ENCODE peak calls at places on chromosomes 11 and 22, in five cellular contexts. One of them, this sample, is unnamed.

GRCh38 chr11:130509942-130510341 is 61.5 kb downstream of the ADAMTS15 start:
- DNase-seq in cardiac muscle cell: no peak
- DNase-seq in psoas muscle: no peak
- DNase-seq in vagina: no peak
- DNase-seq in right lobe of liver: no peak
- DNase-seq in this sample: no peak

GRCh38 chr11:11746454-11746853 is 95.3 kb upstream of the USP47 start:
- DNase-seq in right lobe of liver: no peak
- DNase-seq in vagina: no peak
- DNase-seq in psoas muscle: no peak
- DNase-seq in cardiac muscle cell: no peak
- DNase-seq in this sample: no peak

GRCh38 chr11:7436657-7437056 is 48.6 kb upstream of the OLFML1 start:
- DNase-seq in right lobe of liver: no peak
- DNase-seq in cardiac muscle cell: no peak
- DNase-seq in vagina: no peak
- DNase-seq in psoas muscle: no peak
- DNase-seq in this sample: no peak

GRCh38 chr22:45462034-45462655 is 40.5 kb upstream of the FBLN1 start:
- DNase-seq in vagina: no peak
- DNase-seq in psoas muscle: no peak
- DNase-seq in cardiac muscle cell: no peak
- DNase-seq in right lobe of liver: no peak
- DNase-seq in this sample: no peak

GRCh38 chr11:121802542-121802941 is 313.5 kb downstream of the BLID start:
- DNase-seq in vagina: no peak
- DNase-seq in psoas muscle: no peak
- DNase-seq in right lobe of liver: no peak
- DNase-seq in cardiac muscle cell: no peak
- DNase-seq in this sample: no peak

GRCh38 chr11:26040339-26040738 is 291.6 kb upstream of the ANO3 start:
- DNase-seq in right lobe of liver: no peak
- DNase-seq in psoas muscle: no peak
- DNase-seq in vagina: no peak
- DNase-seq in cardiac muscle cell: no peak
- DNase-seq in this sample: no peak

GRCh38 chr11:11813288-11813962 is 28.3 kb upstream of the USP47 start:
- DNase-seq in cardiac muscle cell: peak; percentile 87
- DNase-seq in vagina: no peak
- DNase-seq in right lobe of liver: peak; percentile 34
- DNase-seq in psoas muscle: peak; percentile 20
- DNase-seq in this sample: peak; percentile 89

GRCh38 chr11:129614256-129614944 is 201.2 kb upstream of the TMEM45B start:
- DNase-seq in right lobe of liver: no peak
- DNase-seq in vagina: no peak
- DNase-seq in psoas muscle: no peak
- DNase-seq in cardiac muscle cell: no peak
- DNase-seq in this sample: no peak

GRCh38 chr22:17808688-17809403 is 34.6 kb upstream of the BID start:
- DNase-seq in vagina: no peak
- DNase-seq in right lobe of liver: no peak
- DNase-seq in cardiac muscle cell: peak; percentile 24
- DNase-seq in psoas muscle: no peak
- DNase-seq in this sample: no peak

GRCh38 chr11:13283636-13284035 is 6.0 kb downstream of the BMAL1 start:
- DNase-seq in psoas muscle: no peak
- DNase-seq in vagina: no peak
- DNase-seq in right lobe of liver: no peak
- DNase-seq in cardiac muscle cell: no peak
- DNase-seq in this sample: no peak

GRCh38 chr22:21736084-21736642 is 569 bp upstream of the YPEL1 start:
- DNase-seq in psoas muscle: no peak
- DNase-seq in cardiac muscle cell: no peak
- DNase-seq in vagina: no peak
- DNase-seq in right lobe of liver: no peak
- DNase-seq in this sample: no peak

GRCh38 chr11:73347067-73347466 is 29.1 kb upstream of the RELT start:
- DNase-seq in right lobe of liver: no peak
- DNase-seq in psoas muscle: no peak
- DNase-seq in vagina: no peak
- DNase-seq in cardiac muscle cell: no peak
- DNase-seq in this sample: no peak

GRCh38 chr11:86790867-86791849 is 9.2 kb upstream of the PRSS23 start:
- DNase-seq in right lobe of liver: no peak
- DNase-seq in vagina: no peak
- DNase-seq in cardiac muscle cell: no peak
- DNase-seq in psoas muscle: no peak
- DNase-seq in this sample: no peak

GRCh38 chr11:126870021-126870420 is 130.5 kb downstream of the KIRREL3 start:
- DNase-seq in psoas muscle: no peak
- DNase-seq in right lobe of liver: no peak
- DNase-seq in cardiac muscle cell: no peak
- DNase-seq in vagina: no peak
- DNase-seq in this sample: no peak

GRCh38 chr22:30127749-30128166 is 47.5 kb downstream of the HORMAD2 start:
- DNase-seq in right lobe of liver: no peak
- DNase-seq in vagina: no peak
- DNase-seq in psoas muscle: no peak
- DNase-seq in cardiac muscle cell: peak; percentile 72
- DNase-seq in this sample: no peak

GRCh38 chr11:44190883-44191230 is 95.4 kb downstream of the EXT2 start:
- DNase-seq in cardiac muscle cell: no peak
- DNase-seq in psoas muscle: no peak
- DNase-seq in right lobe of liver: no peak
- DNase-seq in vagina: no peak
- DNase-seq in this sample: no peak

GRCh38 chr11:112513936-112514716 is 253.5 kb upstream of the PLET1 start:
- DNase-seq in vagina: no peak
- DNase-seq in psoas muscle: no peak
- DNase-seq in right lobe of liver: no peak
- DNase-seq in cardiac muscle cell: no peak
- DNase-seq in this sample: no peak

GRCh38 chr11:19605500-19606371 is 106.9 kb upstream of the NAV2 start:
- DNase-seq in vagina: peak; percentile 40
- DNase-seq in cardiac muscle cell: peak; percentile 91
- DNase-seq in right lobe of liver: no peak
- DNase-seq in psoas muscle: no peak
- DNase-seq in this sample: peak; percentile 70

GRCh38 chr11:86740628-86741488 is 59.5 kb upstream of the PRSS23 start:
- DNase-seq in vagina: no peak
- DNase-seq in psoas muscle: peak; percentile 26
- DNase-seq in cardiac muscle cell: peak; percentile 97
- DNase-seq in right lobe of liver: peak; percentile 39
- DNase-seq in this sample: peak; percentile 87

GRCh38 chr11:68146010-68146540 is 24.9 kb upstream of the CHKA start:
- DNase-seq in psoas muscle: peak; percentile 71
- DNase-seq in cardiac muscle cell: no peak
- DNase-seq in right lobe of liver: peak; percentile 97
- DNase-seq in vagina: no peak
- DNase-seq in this sample: peak; percentile 25

GRCh38 chr11:18772211-18772610 is 19.4 kb downstream of the PTPN5 start:
- DNase-seq in cardiac muscle cell: no peak
- DNase-seq in vagina: no peak
- DNase-seq in psoas muscle: no peak
- DNase-seq in right lobe of liver: no peak
- DNase-seq in this sample: peak; percentile 5

GRCh38 chr11:29564501-29564900 is 452.3 kb downstream of the KCNA4 start:
- DNase-seq in right lobe of liver: no peak
- DNase-seq in psoas muscle: no peak
- DNase-seq in cardiac muscle cell: no peak
- DNase-seq in vagina: no peak
- DNase-seq in this sample: no peak

GRCh38 chr11:16226245-16226644 is 130.1 kb downstream of the SOX6 start:
- DNase-seq in psoas muscle: no peak
- DNase-seq in cardiac muscle cell: peak; percentile 25
- DNase-seq in right lobe of liver: peak; percentile 85
- DNase-seq in vagina: no peak
- DNase-seq in this sample: no peak

GRCh38 chr11:65394125-65394536 is 7.7 kb downstream of the FRMD8 start:
- DNase-seq in right lobe of liver: no peak
- DNase-seq in vagina: no peak
- DNase-seq in psoas muscle: no peak
- DNase-seq in cardiac muscle cell: no peak
- DNase-seq in this sample: no peak

GRCh38 chr22:21762712-21763581 is 27.4 kb upstream of the YPEL1 start:
- DNase-seq in cardiac muscle cell: no peak
- DNase-seq in psoas muscle: no peak
- DNase-seq in right lobe of liver: no peak
- DNase-seq in vagina: no peak
- DNase-seq in this sample: no peak

GRCh38 chr11:36711104-36711825 is 113.2 kb upstream of the RAG2 start:
- DNase-seq in vagina: no peak
- DNase-seq in cardiac muscle cell: no peak
- DNase-seq in right lobe of liver: no peak
- DNase-seq in psoas muscle: no peak
- DNase-seq in this sample: no peak

GRCh38 chr11:102614485-102614884 is 10.6 kb downstream of the MMP20 start:
- DNase-seq in cardiac muscle cell: no peak
- DNase-seq in vagina: no peak
- DNase-seq in psoas muscle: no peak
- DNase-seq in right lobe of liver: no peak
- DNase-seq in this sample: no peak

GRCh38 chr11:83782329-83782728 is 496.2 kb upstream of the CCDC90B start:
- DNase-seq in right lobe of liver: no peak
- DNase-seq in psoas muscle: no peak
- DNase-seq in vagina: no peak
- DNase-seq in cardiac muscle cell: no peak
- DNase-seq in this sample: no peak

GRCh38 chr22:48098936-48099245 is 1336.4 kb downstream of the TBC1D22A start:
- DNase-seq in cardiac muscle cell: no peak
- DNase-seq in vagina: peak; percentile 85
- DNase-seq in psoas muscle: no peak
- DNase-seq in right lobe of liver: no peak
- DNase-seq in this sample: no peak

GRCh38 chr11:8721740-8722139 is 39.1 kb downstream of the RPL27A start:
- DNase-seq in vagina: no peak
- DNase-seq in right lobe of liver: no peak
- DNase-seq in cardiac muscle cell: peak; percentile 50
- DNase-seq in psoas muscle: no peak
- DNase-seq in this sample: no peak

GRCh38 chr22:49209452-49210195 is 618.0 kb downstream of the BRD1 start:
- DNase-seq in right lobe of liver: peak; percentile 88
- DNase-seq in psoas muscle: no peak
- DNase-seq in cardiac muscle cell: no peak
- DNase-seq in vagina: peak; percentile 82
- DNase-seq in this sample: no peak

GRCh38 chr11:73141309-73142127 is 600 bp downstream of the FCHSD2 start:
- DNase-seq in psoas muscle: peak; percentile 80
- DNase-seq in vagina: no peak
- DNase-seq in cardiac muscle cell: peak; percentile 88
- DNase-seq in right lobe of liver: no peak
- DNase-seq in this sample: peak; percentile 75

GRCh38 chr22:22683668-22684361 is 39.4 kb downstream of the GGTLC2 start:
- DNase-seq in right lobe of liver: no peak
- DNase-seq in cardiac muscle cell: no peak
- DNase-seq in vagina: no peak
- DNase-seq in psoas muscle: no peak
- DNase-seq in this sample: no peak

GRCh38 chr22:23179381-23180294 is 671 bp upstream of the BCR start:
- DNase-seq in cardiac muscle cell: peak; percentile 18
- DNase-seq in right lobe of liver: peak; percentile 64
- DNase-seq in psoas muscle: peak; percentile 37
- DNase-seq in vagina: no peak
- DNase-seq in this sample: no peak

GRCh38 chr11:95307310-95307709 is 76.3 kb upstream of the SESN3 start:
- DNase-seq in vagina: no peak
- DNase-seq in cardiac muscle cell: no peak
- DNase-seq in right lobe of liver: no peak
- DNase-seq in psoas muscle: no peak
- DNase-seq in this sample: no peak
- H3K4me3 ChIP-seq in vagina: no peak overlapping the region
- H3K4me3 ChIP-seq in cardiac muscle cell: no peak overlapping the region
- H3K4me3 ChIP-seq in right lobe of liver: no peak overlapping the region
- H3K4me3 ChIP-seq in psoas muscle: no peak overlapping the region
- H3K4me3 ChIP-seq in this sample: no peak overlapping the region

GRCh38 chr11:27277843-27278242 is 85.2 kb downstream of the CCDC34 start:
- DNase-seq in psoas muscle: no peak
- DNase-seq in vagina: no peak
- DNase-seq in right lobe of liver: no peak
- DNase-seq in cardiac muscle cell: no peak
- DNase-seq in this sample: no peak
- H3K27me3 ChIP-seq in psoas muscle: no peaks in the 10 kb centered on the region
- H3K27me3 ChIP-seq in vagina: no peaks in the 10 kb centered on the region
- H3K27me3 ChIP-seq in right lobe of liver: no peaks in the 10 kb centered on the region
- H3K27me3 ChIP-seq in cardiac muscle cell: no peaks in the 10 kb centered on the region
- H3K27me3 ChIP-seq in this sample: no peaks in the 10 kb centered on the region

DNA sequence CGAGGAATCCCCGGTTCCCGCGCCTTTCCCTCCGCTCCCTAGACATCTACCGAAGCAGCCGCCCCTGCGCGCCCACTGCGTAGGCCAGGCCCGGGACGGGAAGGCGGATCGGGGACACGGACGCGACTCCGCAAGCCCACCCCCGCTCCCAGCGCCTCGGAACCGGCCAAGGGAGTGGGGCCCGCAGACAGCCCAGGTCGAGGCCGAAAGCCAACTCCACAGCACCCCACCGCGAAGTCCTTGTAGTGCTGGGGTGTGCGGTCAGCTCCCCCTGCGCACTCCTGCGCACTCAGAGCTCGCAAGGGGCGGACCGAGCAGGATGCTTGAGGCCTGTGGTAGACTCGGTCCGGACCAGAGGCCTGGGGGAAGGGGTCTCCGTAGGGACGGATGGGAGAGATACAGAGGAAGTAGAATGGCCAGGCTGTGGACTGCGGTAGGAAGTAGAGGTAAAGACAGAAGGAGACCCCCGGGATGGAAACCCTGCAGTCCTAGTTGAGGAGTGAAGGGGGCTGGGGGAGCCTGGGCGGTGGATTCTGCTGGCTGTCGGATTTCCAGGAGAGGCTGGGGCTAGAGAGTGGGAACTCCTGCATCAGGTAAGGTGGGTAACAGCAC is 547 bp upstream of the SCARF2 start:
- DNase-seq in psoas muscle: no peak
- DNase-seq in vagina: no peak
- DNase-seq in right lobe of liver: no peak
- DNase-seq in cardiac muscle cell: peak; percentile 60
- DNase-seq in this sample: no peak
- H3K36me3 ChIP-seq in psoas muscle: no peaks in the 10 kb centered on the region
- H3K36me3 ChIP-seq in vagina: no peaks in the 10 kb centered on the region
- H3K36me3 ChIP-seq in right lobe of liver: no peaks in the 10 kb centered on the region
- H3K36me3 ChIP-seq in cardiac muscle cell: peaks cover 3% of the 10 kb centered on the region
- H3K36me3 ChIP-seq in this sample: peaks cover 12% of the 10 kb centered on the region

GRCh38 chr11:107750313-107750712 is 38.5 kb upstream of the SLN start:
- DNase-seq in vagina: no peak
- DNase-seq in cardiac muscle cell: no peak
- DNase-seq in right lobe of liver: no peak
- DNase-seq in psoas muscle: no peak
- DNase-seq in this sample: no peak

GRCh38 chr11:107751082-107751481 is 39.2 kb upstream of the SLN start:
- DNase-seq in cardiac muscle cell: no peak
- DNase-seq in vagina: no peak
- DNase-seq in right lobe of liver: no peak
- DNase-seq in psoas muscle: no peak
- DNase-seq in this sample: no peak

GRCh38 chr11:107752508-107752907 is 40.7 kb upstream of the SLN start:
- DNase-seq in cardiac muscle cell: no peak
- DNase-seq in psoas muscle: no peak
- DNase-seq in right lobe of liver: no peak
- DNase-seq in vagina: no peak
- DNase-seq in this sample: no peak

GRCh38 chr11:107756553-107756952 is 44.7 kb upstream of the SLN start:
- DNase-seq in psoas muscle: no peak
- DNase-seq in vagina: no peak
- DNase-seq in right lobe of liver: no peak
- DNase-seq in cardiac muscle cell: no peak
- DNase-seq in this sample: no peak

GRCh38 chr11:107752954-107753822 is 41.3 kb upstream of the SLN start:
- DNase-seq in vagina: no peak
- DNase-seq in cardiac muscle cell: no peak
- DNase-seq in psoas muscle: no peak
- DNase-seq in right lobe of liver: no peak
- DNase-seq in this sample: no peak
- H3K4me3 ChIP-seq in vagina: no peak overlapping the region
- H3K4me3 ChIP-seq in cardiac muscle cell: no peak overlapping the region
- H3K4me3 ChIP-seq in psoas muscle: no peak overlapping the region
- H3K4me3 ChIP-seq in right lobe of liver: no peak overlapping the region
- H3K4me3 ChIP-seq in this sample: no peak overlapping the region

This sample was measured in MG63.